ENCODE peak calls at places on chromosomes 13 and 19, in ten cellular contexts. One of them, this sample, is unnamed.

GRCh38 chr13:76820759-76821158 is 65.4 kb downstream of the KCTD12 start:
- DNase-seq in CD4-positive, alpha-beta T cell: no peak
- DNase-seq in bronchial epithelial cell: no peak
- DNase-seq in mammary epithelial cell: no peak
- DNase-seq in H9: no peak
- DNase-seq in tibial artery: peak
- DNase-seq in AG04449: no peak
- DNase-seq in breast epithelium: no peak
- DNase-seq in thoracic aorta: no peak
- DNase-seq in kidney: no peak
- DNase-seq in this sample: no peak

GRCh38 chr13:21054313-21054712 is 7.1 kb downstream of the LATS2 start:
- DNase-seq in breast epithelium: no peak
- DNase-seq in thoracic aorta: no peak
- DNase-seq in tibial artery: peak
- DNase-seq in bronchial epithelial cell: no peak
- DNase-seq in CD4-positive, alpha-beta T cell: no peak
- DNase-seq in kidney: peak
- DNase-seq in mammary epithelial cell: no peak
- DNase-seq in H9: no peak
- DNase-seq in AG04449: no peak
- DNase-seq in this sample: no peak

GRCh38 chr13:79079351-79079839 is 326.7 kb downstream of the RBM26 start:
- DNase-seq in AG04449: no peak
- DNase-seq in breast epithelium: no peak
- DNase-seq in thoracic aorta: no peak
- DNase-seq in CD4-positive, alpha-beta T cell: no peak
- DNase-seq in kidney: no peak
- DNase-seq in bronchial epithelial cell: peak
- DNase-seq in mammary epithelial cell: peak
- DNase-seq in tibial artery: no peak
- DNase-seq in H9: no peak
- DNase-seq in this sample: no peak

GRCh38 chr19:3683866-3684816 is 16.1 kb downstream of the PIP5K1C start:
- DNase-seq in H9: no peak
- DNase-seq in bronchial epithelial cell: no peak
- DNase-seq in breast epithelium: no peak
- DNase-seq in AG04449: no peak
- DNase-seq in mammary epithelial cell: no peak
- DNase-seq in CD4-positive, alpha-beta T cell: no peak
- DNase-seq in tibial artery: no peak
- DNase-seq in kidney: peak
- DNase-seq in thoracic aorta: no peak
- DNase-seq in this sample: peak

GRCh38 chr13:114222461-114222968 is 12.2 kb upstream of the CDC16 start:
- DNase-seq in breast epithelium: no peak
- DNase-seq in kidney: no peak
- DNase-seq in tibial artery: no peak
- DNase-seq in CD4-positive, alpha-beta T cell: no peak
- DNase-seq in H9: no peak
- DNase-seq in mammary epithelial cell: no peak
- DNase-seq in thoracic aorta: no peak
- DNase-seq in AG04449: no peak
- DNase-seq in bronchial epithelial cell: peak
- DNase-seq in this sample: no peak

GRCh38 chr19:51799311-51799997 is 4.5 kb downstream of the FPR3 start:
- DNase-seq in bronchial epithelial cell: peak
- DNase-seq in kidney: peak
- DNase-seq in mammary epithelial cell: peak
- DNase-seq in AG04449: peak
- DNase-seq in H9: no peak
- DNase-seq in tibial artery: peak
- DNase-seq in CD4-positive, alpha-beta T cell: no peak
- DNase-seq in thoracic aorta: peak
- DNase-seq in breast epithelium: peak
- DNase-seq in this sample: no peak

GRCh38 chr13:46553886-46554855 is 1.2 kb downstream of the LRCH1 start:
- DNase-seq in breast epithelium: peak
- DNase-seq in H9: peak
- DNase-seq in kidney: peak
- DNase-seq in tibial artery: peak
- DNase-seq in bronchial epithelial cell: peak
- DNase-seq in thoracic aorta: peak
- DNase-seq in AG04449: no peak
- DNase-seq in mammary epithelial cell: peak
- DNase-seq in CD4-positive, alpha-beta T cell: peak
- DNase-seq in this sample: peak

GRCh38 chr13:50094615-50095293 is 79.5 kb downstream of the KCNRG start:
- DNase-seq in mammary epithelial cell: peak
- DNase-seq in CD4-positive, alpha-beta T cell: no peak
- DNase-seq in breast epithelium: no peak
- DNase-seq in thoracic aorta: no peak
- DNase-seq in AG04449: no peak
- DNase-seq in H9: no peak
- DNase-seq in kidney: no peak
- DNase-seq in tibial artery: no peak
- DNase-seq in bronchial epithelial cell: peak
- DNase-seq in this sample: no peak

GRCh38 chr13:36412736-36413135 is 19.6 kb upstream of the CCNA1 start:
- DNase-seq in bronchial epithelial cell: no peak
- DNase-seq in mammary epithelial cell: no peak
- DNase-seq in breast epithelium: no peak
- DNase-seq in kidney: no peak
- DNase-seq in CD4-positive, alpha-beta T cell: no peak
- DNase-seq in tibial artery: no peak
- DNase-seq in thoracic aorta: no peak
- DNase-seq in H9: no peak
- DNase-seq in AG04449: no peak
- DNase-seq in this sample: no peak

GRCh38 chr19:15488489-15489226 is 9.4 kb upstream of the PGLYRP2 start:
- DNase-seq in tibial artery: no peak
- DNase-seq in H9: no peak
- DNase-seq in kidney: no peak
- DNase-seq in breast epithelium: peak
- DNase-seq in bronchial epithelial cell: no peak
- DNase-seq in AG04449: no peak
- DNase-seq in CD4-positive, alpha-beta T cell: no peak
- DNase-seq in thoracic aorta: no peak
- DNase-seq in mammary epithelial cell: no peak
- DNase-seq in this sample: no peak

DNA sequence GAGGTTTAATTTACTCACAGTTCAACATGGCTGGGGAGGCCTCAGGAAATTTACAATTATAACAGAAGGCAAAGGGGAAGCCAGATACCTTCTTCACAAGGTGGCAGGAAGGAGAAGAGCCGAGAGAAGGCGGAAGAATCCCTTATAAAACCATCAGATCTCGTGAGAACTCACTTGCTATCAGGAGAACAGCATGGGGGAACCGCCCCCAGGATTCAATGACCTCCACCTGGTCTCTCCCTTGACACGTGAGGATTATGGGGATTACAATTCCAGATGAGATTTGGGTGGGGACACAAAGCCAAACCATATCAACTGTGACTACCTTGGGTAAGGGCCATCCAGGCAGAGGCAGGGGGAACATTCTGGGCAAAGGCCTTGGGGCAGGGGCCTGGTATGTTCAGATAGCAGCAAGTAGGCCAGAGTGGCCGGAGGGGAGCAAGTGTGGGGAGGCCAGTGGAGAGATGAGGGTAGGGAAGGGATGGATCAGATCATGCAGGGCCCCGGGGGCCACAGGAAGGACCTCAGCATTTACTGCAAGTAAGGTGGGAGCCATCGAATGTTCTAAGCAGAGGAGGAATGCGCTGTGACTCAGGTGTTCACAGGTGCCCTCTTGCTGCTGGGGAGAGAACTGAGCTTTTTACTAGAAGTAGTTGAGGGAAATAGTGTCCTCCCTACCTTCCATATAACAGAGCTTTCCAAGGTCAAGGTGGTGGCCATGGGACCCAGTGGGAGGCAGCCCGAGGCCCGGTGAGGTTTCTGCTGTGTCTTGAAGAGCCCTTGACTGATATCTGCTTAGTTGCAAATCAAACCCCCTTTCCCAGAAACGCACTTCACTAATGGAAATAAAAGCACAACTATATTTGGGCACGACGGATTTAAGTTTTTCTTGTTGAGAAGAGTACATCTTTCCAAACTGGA is 18.0 kb downstream of the RAB3D start:
- DNase-seq in AG04449: no peak
- DNase-seq in tibial artery: no peak
- DNase-seq in CD4-positive, alpha-beta T cell: no peak
- DNase-seq in bronchial epithelial cell: no peak
- DNase-seq in kidney: no peak
- DNase-seq in mammary epithelial cell: no peak
- DNase-seq in H9: no peak
- DNase-seq in breast epithelium: no peak
- DNase-seq in thoracic aorta: no peak
- DNase-seq in this sample: no peak
- TF ChIP-seq CTCF in AG04449: no peak
- TF ChIP-seq CTCF in tibial artery: no peak
- TF ChIP-seq CTCF in CD4-positive, alpha-beta T cell: no peak
- TF ChIP-seq CTCF in bronchial epithelial cell: peak
- TF ChIP-seq CTCF in kidney: no peak
- TF ChIP-seq CTCF in mammary epithelial cell: peak
- TF ChIP-seq CTCF in H9: peak
- TF ChIP-seq CTCF in breast epithelium: no peak
- TF ChIP-seq CTCF in thoracic aorta: no peak
- TF ChIP-seq CTCF in this sample: no peak

GRCh38 chr19:31772915-31773314 is 423.7 kb upstream of the TSHZ3 start:
- DNase-seq in mammary epithelial cell: no peak
- DNase-seq in AG04449: no peak
- DNase-seq in bronchial epithelial cell: no peak
- DNase-seq in kidney: no peak
- DNase-seq in tibial artery: no peak
- DNase-seq in thoracic aorta: no peak
- DNase-seq in CD4-positive, alpha-beta T cell: no peak
- DNase-seq in breast epithelium: no peak
- DNase-seq in H9: no peak
- DNase-seq in this sample: no peak
- TF ChIP-seq CTCF in mammary epithelial cell: no peak
- TF ChIP-seq CTCF in AG04449: no peak
- TF ChIP-seq CTCF in bronchial epithelial cell: no peak
- TF ChIP-seq CTCF in kidney: no peak
- TF ChIP-seq CTCF in tibial artery: no peak
- TF ChIP-seq CTCF in thoracic aorta: no peak
- TF ChIP-seq CTCF in CD4-positive, alpha-beta T cell: no peak
- TF ChIP-seq CTCF in breast epithelium: no peak
- TF ChIP-seq CTCF in H9: no peak
- TF ChIP-seq CTCF in this sample: no peak

DNA sequence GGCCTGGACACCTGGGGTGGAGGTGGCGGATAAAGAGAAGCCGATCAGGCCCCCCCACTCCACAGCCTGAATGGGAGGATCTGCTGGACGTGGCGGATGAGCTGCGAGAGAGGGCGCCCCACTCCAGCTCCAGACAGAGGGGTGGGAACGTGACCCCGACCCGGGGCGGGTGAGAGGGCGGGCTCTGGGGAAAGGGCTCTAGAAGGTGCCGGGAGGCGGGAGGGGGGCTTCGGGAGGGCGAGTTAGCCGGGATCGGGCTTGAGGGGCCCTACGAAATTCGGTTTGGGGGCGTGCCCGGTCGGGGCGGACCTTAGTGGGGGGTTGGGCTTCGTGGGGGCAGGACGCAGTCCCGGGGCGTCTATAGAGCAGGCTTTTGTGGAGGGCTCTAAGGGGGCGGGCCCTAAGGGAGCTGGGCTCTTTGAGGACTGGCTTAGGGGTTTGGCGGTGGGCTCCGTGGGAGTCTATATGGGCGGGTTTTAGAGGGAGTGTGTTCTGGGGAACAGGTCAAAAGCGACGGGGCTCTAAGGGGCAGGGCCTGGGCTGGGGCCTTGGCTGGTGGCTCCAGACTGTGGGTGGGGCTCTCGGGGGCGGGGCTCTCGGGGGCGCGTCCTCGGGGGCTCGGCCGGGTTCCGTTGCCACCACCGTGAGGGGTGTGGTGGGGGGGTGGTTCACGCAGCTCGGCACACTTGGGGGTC is 4.1 kb upstream of the NANOS3 start:
- DNase-seq in thoracic aorta: no peak
- DNase-seq in bronchial epithelial cell: no peak
- DNase-seq in AG04449: no peak
- DNase-seq in CD4-positive, alpha-beta T cell: no peak
- DNase-seq in mammary epithelial cell: no peak
- DNase-seq in tibial artery: no peak
- DNase-seq in H9: peak
- DNase-seq in breast epithelium: no peak
- DNase-seq in kidney: peak
- DNase-seq in this sample: peak
- TF ChIP-seq CTCF in thoracic aorta: no peak
- TF ChIP-seq CTCF in bronchial epithelial cell: peak
- TF ChIP-seq CTCF in AG04449: no peak
- TF ChIP-seq CTCF in CD4-positive, alpha-beta T cell: no peak
- TF ChIP-seq CTCF in mammary epithelial cell: peak
- TF ChIP-seq CTCF in tibial artery: no peak
- TF ChIP-seq CTCF in H9: peak
- TF ChIP-seq CTCF in breast epithelium: peak
- TF ChIP-seq CTCF in kidney: no peak
- TF ChIP-seq CTCF in this sample: no peak

DNA sequence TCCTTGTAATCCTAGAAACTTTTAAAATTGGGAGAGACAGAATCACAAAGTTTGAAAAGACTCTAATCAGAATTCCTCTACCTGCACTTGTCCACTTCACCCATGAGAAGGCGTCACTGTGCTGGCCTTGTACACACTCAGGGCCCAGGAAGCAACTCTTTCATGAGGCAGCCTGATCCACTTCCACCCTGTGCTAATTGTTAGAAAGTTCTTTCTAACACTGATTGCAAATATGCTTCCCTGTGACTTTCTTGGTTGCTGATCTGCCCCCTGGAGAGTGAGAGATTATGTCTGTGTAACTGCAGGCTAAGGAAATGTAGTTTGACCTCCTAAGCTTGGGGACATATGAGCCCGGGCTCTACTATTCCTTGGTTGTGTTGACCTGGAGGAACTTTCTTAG is 494.6 kb downstream of the MYO16 start:
- DNase-seq in bronchial epithelial cell: no peak
- DNase-seq in AG04449: no peak
- DNase-seq in thoracic aorta: no peak
- DNase-seq in kidney: no peak
- DNase-seq in CD4-positive, alpha-beta T cell: no peak
- DNase-seq in H9: no peak
- DNase-seq in breast epithelium: no peak
- DNase-seq in mammary epithelial cell: no peak
- DNase-seq in tibial artery: no peak
- DNase-seq in this sample: no peak
- TF ChIP-seq CTCF in bronchial epithelial cell: no peak
- TF ChIP-seq CTCF in AG04449: no peak
- TF ChIP-seq CTCF in thoracic aorta: no peak
- TF ChIP-seq CTCF in kidney: no peak
- TF ChIP-seq CTCF in CD4-positive, alpha-beta T cell: no peak
- TF ChIP-seq CTCF in H9: peak
- TF ChIP-seq CTCF in breast epithelium: no peak
- TF ChIP-seq CTCF in mammary epithelial cell: peak
- TF ChIP-seq CTCF in tibial artery: no peak
- TF ChIP-seq CTCF in this sample: no peak

GRCh38 chr19:37906868-37907734 is at the start of gene SIPA1L3:
- DNase-seq in thoracic aorta: peak
- DNase-seq in kidney: peak
- DNase-seq in AG04449: peak
- DNase-seq in bronchial epithelial cell: peak
- DNase-seq in mammary epithelial cell: peak
- DNase-seq in breast epithelium: peak
- DNase-seq in H9: peak
- DNase-seq in CD4-positive, alpha-beta T cell: peak
- DNase-seq in tibial artery: peak
- DNase-seq in this sample: peak
- TF ChIP-seq CTCF in thoracic aorta: no peak
- TF ChIP-seq CTCF in kidney: no peak
- TF ChIP-seq CTCF in AG04449: no peak
- TF ChIP-seq CTCF in bronchial epithelial cell: peak
- TF ChIP-seq CTCF in mammary epithelial cell: no peak
- TF ChIP-seq CTCF in breast epithelium: no peak
- TF ChIP-seq CTCF in H9: no peak
- TF ChIP-seq CTCF in CD4-positive, alpha-beta T cell: no peak
- TF ChIP-seq CTCF in tibial artery: no peak
- TF ChIP-seq CTCF in this sample: no peak

GRCh38 chr13:52850396-52851152 is 2.1 kb upstream of the PCDH8 start:
- DNase-seq in H9: peak
- DNase-seq in tibial artery: peak
- DNase-seq in breast epithelium: peak
- DNase-seq in CD4-positive, alpha-beta T cell: no peak
- DNase-seq in AG04449: no peak
- DNase-seq in mammary epithelial cell: peak
- DNase-seq in thoracic aorta: peak
- DNase-seq in kidney: peak
- DNase-seq in bronchial epithelial cell: peak
- DNase-seq in this sample: peak
- TF ChIP-seq CTCF in H9: peak
- TF ChIP-seq CTCF in tibial artery: no peak
- TF ChIP-seq CTCF in breast epithelium: no peak
- TF ChIP-seq CTCF in CD4-positive, alpha-beta T cell: no peak
- TF ChIP-seq CTCF in AG04449: no peak
- TF ChIP-seq CTCF in mammary epithelial cell: no peak
- TF ChIP-seq CTCF in thoracic aorta: no peak
- TF ChIP-seq CTCF in kidney: no peak
- TF ChIP-seq CTCF in bronchial epithelial cell: no peak
- TF ChIP-seq CTCF in this sample: no peak